ENCODE peak calls at places on chromosome 5, in nine cellular contexts. One of them, this sample, is unnamed.

GRCh38 chr5:6729400-6730310 is 16.4 kb downstream of the TENT4A start:
- DNase-seq in GM23338: no peak
- DNase-seq in Panc1: no peak
- DNase-seq in OCI-LY7: peak
- DNase-seq in fibroblast of lung: no peak
- DNase-seq in A673: peak
- DNase-seq in ovary: no peak
- DNase-seq in HepG2: no peak
- DNase-seq in CD8-positive, alpha-beta T cell: no peak
- DNase-seq in this sample: no peak

GRCh38 chr5:135810188-135810943 is 24.1 kb upstream of the SLC25A48 start:
- DNase-seq in HepG2: no peak
- DNase-seq in OCI-LY7: no peak
- DNase-seq in Panc1: no peak
- DNase-seq in GM23338: no peak
- DNase-seq in A673: peak
- DNase-seq in fibroblast of lung: no peak
- DNase-seq in ovary: no peak
- DNase-seq in CD8-positive, alpha-beta T cell: no peak
- DNase-seq in this sample: no peak

GRCh38 chr5:59709833-59710232 is 183.7 kb downstream of the PDE4D start:
- DNase-seq in CD8-positive, alpha-beta T cell: no peak
- DNase-seq in A673: peak
- DNase-seq in OCI-LY7: no peak
- DNase-seq in HepG2: no peak
- DNase-seq in fibroblast of lung: peak
- DNase-seq in Panc1: no peak
- DNase-seq in GM23338: no peak
- DNase-seq in ovary: no peak
- DNase-seq in this sample: no peak

GRCh38 chr5:54825005-54825404 is 160.4 kb downstream of the ESM1 start:
- DNase-seq in ovary: no peak
- DNase-seq in fibroblast of lung: peak
- DNase-seq in HepG2: no peak
- DNase-seq in Panc1: no peak
- DNase-seq in CD8-positive, alpha-beta T cell: no peak
- DNase-seq in A673: no peak
- DNase-seq in OCI-LY7: no peak
- DNase-seq in GM23338: no peak
- DNase-seq in this sample: no peak

GRCh38 chr5:160390787-160391696 is 8.8 kb downstream of the FAM200C start:
- DNase-seq in CD8-positive, alpha-beta T cell: no peak
- DNase-seq in ovary: no peak
- DNase-seq in HepG2: peak
- DNase-seq in A673: peak
- DNase-seq in Panc1: no peak
- DNase-seq in GM23338: peak
- DNase-seq in OCI-LY7: peak
- DNase-seq in fibroblast of lung: peak
- DNase-seq in this sample: no peak

GRCh38 chr5:163809480-163809879 is 304.1 kb downstream of the MAT2B start:
- DNase-seq in Panc1: no peak
- DNase-seq in ovary: no peak
- DNase-seq in OCI-LY7: peak
- DNase-seq in HepG2: no peak
- DNase-seq in CD8-positive, alpha-beta T cell: no peak
- DNase-seq in fibroblast of lung: peak
- DNase-seq in GM23338: no peak
- DNase-seq in A673: no peak
- DNase-seq in this sample: no peak

GRCh38 chr5:9888517-9888916 is 258.4 kb upstream of the TAS2R1 start:
- DNase-seq in CD8-positive, alpha-beta T cell: no peak
- DNase-seq in HepG2: no peak
- DNase-seq in Panc1: no peak
- DNase-seq in ovary: no peak
- DNase-seq in OCI-LY7: no peak
- DNase-seq in GM23338: no peak
- DNase-seq in fibroblast of lung: peak
- DNase-seq in A673: no peak
- DNase-seq in this sample: no peak

GRCh38 chr5:139668924-139669680 is 21.0 kb downstream of the CXXC5 start:
- DNase-seq in HepG2: no peak
- DNase-seq in Panc1: no peak
- DNase-seq in GM23338: no peak
- DNase-seq in ovary: no peak
- DNase-seq in fibroblast of lung: no peak
- DNase-seq in A673: no peak
- DNase-seq in OCI-LY7: peak
- DNase-seq in CD8-positive, alpha-beta T cell: no peak
- DNase-seq in this sample: no peak

GRCh38 chr5:140107312-140108092 is 6.4 kb upstream of the PURA start:
- DNase-seq in OCI-LY7: peak
- DNase-seq in ovary: peak
- DNase-seq in GM23338: peak
- DNase-seq in CD8-positive, alpha-beta T cell: peak
- DNase-seq in HepG2: peak
- DNase-seq in fibroblast of lung: peak
- DNase-seq in A673: peak
- DNase-seq in Panc1: no peak
- DNase-seq in this sample: peak

GRCh38 chr5:84086517-84086916 is 298.2 kb downstream of the EDIL3 start:
- DNase-seq in Panc1: no peak
- DNase-seq in CD8-positive, alpha-beta T cell: no peak
- DNase-seq in A673: no peak
- DNase-seq in OCI-LY7: no peak
- DNase-seq in fibroblast of lung: no peak
- DNase-seq in GM23338: no peak
- DNase-seq in HepG2: no peak
- DNase-seq in ovary: no peak
- DNase-seq in this sample: no peak

GRCh38 chr5:170097934-170098333 is 7.8 kb upstream of the FOXI1 start:
- DNase-seq in GM23338: peak
- DNase-seq in Panc1: no peak
- DNase-seq in fibroblast of lung: no peak
- DNase-seq in A673: no peak
- DNase-seq in OCI-LY7: no peak
- DNase-seq in HepG2: no peak
- DNase-seq in CD8-positive, alpha-beta T cell: no peak
- DNase-seq in ovary: no peak
- DNase-seq in this sample: no peak

GRCh38 chr5:75744355-75744754 is 27.1 kb upstream of the POC5 start:
- DNase-seq in A673: no peak
- DNase-seq in CD8-positive, alpha-beta T cell: no peak
- DNase-seq in OCI-LY7: no peak
- DNase-seq in ovary: no peak
- DNase-seq in GM23338: no peak
- DNase-seq in Panc1: no peak
- DNase-seq in HepG2: no peak
- DNase-seq in fibroblast of lung: no peak
- DNase-seq in this sample: no peak
- H3K4me3 ChIP-seq in A673: no peak
- H3K4me3 ChIP-seq in CD8-positive, alpha-beta T cell: no peak
- H3K4me3 ChIP-seq in OCI-LY7: no peak
- H3K4me3 ChIP-seq in ovary: no peak
- H3K4me3 ChIP-seq in GM23338: no peak
- H3K4me3 ChIP-seq in Panc1: no peak
- H3K4me3 ChIP-seq in HepG2: no peak
- H3K4me3 ChIP-seq in fibroblast of lung: no peak
- H3K4me3 ChIP-seq in this sample: no peak

GRCh38 chr5:151296974-151297373 is 6.6 kb downstream of the SLC36A3 start:
- DNase-seq in CD8-positive, alpha-beta T cell: no peak
- DNase-seq in fibroblast of lung: no peak
- DNase-seq in ovary: no peak
- DNase-seq in HepG2: no peak
- DNase-seq in Panc1: no peak
- DNase-seq in OCI-LY7: no peak
- DNase-seq in A673: no peak
- DNase-seq in GM23338: no peak
- DNase-seq in this sample: no peak

GRCh38 chr5:151296478-151296830 is 7.1 kb downstream of the SLC36A3 start:
- DNase-seq in HepG2: no peak
- DNase-seq in fibroblast of lung: no peak
- DNase-seq in GM23338: no peak
- DNase-seq in ovary: no peak
- DNase-seq in OCI-LY7: no peak
- DNase-seq in A673: no peak
- DNase-seq in Panc1: no peak
- DNase-seq in CD8-positive, alpha-beta T cell: no peak
- DNase-seq in this sample: no peak

GRCh38 chr5:151295801-151296477 is 7.6 kb downstream of the SLC36A3 start:
- DNase-seq in GM23338: no peak
- DNase-seq in fibroblast of lung: no peak
- DNase-seq in HepG2: no peak
- DNase-seq in ovary: no peak
- DNase-seq in Panc1: no peak
- DNase-seq in OCI-LY7: no peak
- DNase-seq in A673: no peak
- DNase-seq in CD8-positive, alpha-beta T cell: no peak
- DNase-seq in this sample: no peak

GRCh38 chr5:151293624-151294023 is 9.9 kb downstream of the SLC36A3 start:
- DNase-seq in ovary: no peak
- DNase-seq in A673: no peak
- DNase-seq in GM23338: peak
- DNase-seq in HepG2: no peak
- DNase-seq in CD8-positive, alpha-beta T cell: no peak
- DNase-seq in OCI-LY7: no peak
- DNase-seq in Panc1: no peak
- DNase-seq in fibroblast of lung: no peak
- DNase-seq in this sample: no peak

DNA sequence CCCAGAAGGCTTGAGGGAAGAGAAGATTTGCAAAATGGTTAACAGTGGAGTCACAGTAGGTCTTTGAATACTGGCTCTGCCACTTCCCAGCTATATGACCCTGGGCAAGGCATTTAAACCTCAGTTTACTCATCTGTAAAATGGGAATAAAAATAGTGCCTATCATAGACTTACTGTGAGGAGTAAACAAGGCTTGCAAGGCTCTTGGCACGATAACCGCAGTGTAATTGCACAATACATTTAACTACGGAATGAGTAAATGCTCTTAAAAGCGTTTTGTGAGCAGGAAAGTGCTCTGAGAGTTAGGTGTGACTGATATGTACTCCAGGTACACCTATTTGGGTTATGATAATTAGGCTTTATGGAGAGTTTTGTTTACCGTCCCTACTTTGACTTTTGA is 8.4 kb downstream of the SLC36A3 start:
- DNase-seq in HepG2: no peak
- DNase-seq in Panc1: no peak
- DNase-seq in GM23338: no peak
- DNase-seq in A673: no peak
- DNase-seq in ovary: no peak
- DNase-seq in fibroblast of lung: peak
- DNase-seq in OCI-LY7: no peak
- DNase-seq in CD8-positive, alpha-beta T cell: no peak
- DNase-seq in this sample: no peak
- TF ChIP-seq CTCF in HepG2: no peak
- TF ChIP-seq CTCF in Panc1: no peak
- TF ChIP-seq CTCF in GM23338: no peak
- TF ChIP-seq CTCF in A673: no peak
- TF ChIP-seq CTCF in ovary: no peak
- TF ChIP-seq CTCF in fibroblast of lung: no peak
- TF ChIP-seq CTCF in OCI-LY7: no peak
- TF ChIP-seq CTCF in CD8-positive, alpha-beta T cell: no peak
- TF ChIP-seq CTCF in this sample: no peak

GRCh38 chr5:177508217-177508611 is 1.4 kb downstream of the DOK3 start:
- DNase-seq in ovary: no peak
- DNase-seq in fibroblast of lung: no peak
- DNase-seq in A673: no peak
- DNase-seq in HepG2: no peak
- DNase-seq in GM23338: no peak
- DNase-seq in CD8-positive, alpha-beta T cell: no peak
- DNase-seq in OCI-LY7: peak
- DNase-seq in Panc1: no peak
- DNase-seq in this sample: no peak

GRCh38 chr5:177509991-177510566 is 453 bp upstream of the DOK3 start:
- DNase-seq in Panc1: no peak
- DNase-seq in A673: no peak
- DNase-seq in GM23338: no peak
- DNase-seq in OCI-LY7: peak
- DNase-seq in ovary: no peak
- DNase-seq in HepG2: no peak
- DNase-seq in CD8-positive, alpha-beta T cell: no peak
- DNase-seq in fibroblast of lung: no peak
- DNase-seq in this sample: no peak

GRCh38 chr5:177509361-177509951 is at the start of gene DOK3:
- DNase-seq in ovary: no peak
- DNase-seq in A673: no peak
- DNase-seq in GM23338: peak
- DNase-seq in HepG2: no peak
- DNase-seq in Panc1: no peak
- DNase-seq in fibroblast of lung: no peak
- DNase-seq in OCI-LY7: peak
- DNase-seq in CD8-positive, alpha-beta T cell: no peak
- DNase-seq in this sample: no peak

GRCh38 chr5:177507596-177508216 is 1.9 kb downstream of the DOK3 start:
- DNase-seq in ovary: no peak
- DNase-seq in HepG2: no peak
- DNase-seq in CD8-positive, alpha-beta T cell: no peak
- DNase-seq in GM23338: no peak
- DNase-seq in Panc1: no peak
- DNase-seq in OCI-LY7: peak
- DNase-seq in A673: no peak
- DNase-seq in fibroblast of lung: no peak
- DNase-seq in this sample: no peak

DNA sequence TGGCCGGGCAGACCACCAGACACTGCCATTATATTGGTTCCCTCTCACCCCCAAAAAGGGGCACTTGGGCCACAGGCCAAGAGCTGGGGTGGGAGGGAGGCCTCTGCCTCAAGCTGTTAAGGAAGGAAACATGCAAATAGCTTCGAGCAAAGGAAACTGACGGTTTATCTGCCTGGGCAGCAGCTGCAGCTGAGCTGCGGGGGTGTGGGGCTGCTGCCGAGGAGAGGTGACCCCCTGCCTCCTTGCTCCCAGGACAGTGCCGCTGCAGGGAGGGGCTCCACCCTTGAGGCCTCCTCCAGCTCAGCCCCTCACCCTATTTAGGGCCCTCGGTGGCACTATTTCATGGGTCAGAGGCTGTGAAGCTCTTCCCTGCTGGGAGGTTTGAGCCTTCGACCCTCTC is 789 bp downstream of the DOK3 start:
- DNase-seq in HepG2: no peak
- DNase-seq in CD8-positive, alpha-beta T cell: no peak
- DNase-seq in fibroblast of lung: no peak
- DNase-seq in A673: no peak
- DNase-seq in GM23338: no peak
- DNase-seq in OCI-LY7: peak
- DNase-seq in ovary: no peak
- DNase-seq in Panc1: no peak
- DNase-seq in this sample: no peak
- H3K4me3 ChIP-seq in HepG2: no peak
- H3K4me3 ChIP-seq in CD8-positive, alpha-beta T cell: no peak
- H3K4me3 ChIP-seq in fibroblast of lung: no peak
- H3K4me3 ChIP-seq in A673: no peak
- H3K4me3 ChIP-seq in GM23338: no peak
- H3K4me3 ChIP-seq in OCI-LY7: peak
- H3K4me3 ChIP-seq in ovary: no peak
- H3K4me3 ChIP-seq in Panc1: no peak
- H3K4me3 ChIP-seq in this sample: no peak

DNA sequence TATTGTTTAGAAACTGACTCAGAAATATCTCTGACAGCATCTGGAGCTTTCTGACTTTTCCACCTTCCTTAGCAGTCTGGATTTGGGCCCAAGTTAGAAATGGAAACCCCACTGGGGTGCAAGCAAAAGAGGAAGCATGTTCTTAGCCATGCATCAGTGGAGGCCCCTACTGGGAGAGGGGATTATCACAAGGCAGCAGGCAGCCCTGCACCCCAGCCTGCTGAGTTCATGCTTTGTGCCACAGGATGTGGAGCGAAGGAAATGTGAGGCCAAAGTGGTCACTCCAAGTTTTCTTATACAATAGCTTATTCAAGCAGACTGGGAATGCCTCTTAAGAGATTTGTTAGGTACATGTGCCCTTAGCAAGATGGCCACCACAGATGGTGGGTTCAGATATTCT is 146.4 kb upstream of the TLX3 start:
- DNase-seq in fibroblast of lung: peak
- DNase-seq in OCI-LY7: no peak
- DNase-seq in HepG2: no peak
- DNase-seq in Panc1: no peak
- DNase-seq in ovary: no peak
- DNase-seq in GM23338: peak
- DNase-seq in A673: peak
- DNase-seq in CD8-positive, alpha-beta T cell: no peak
- DNase-seq in this sample: no peak
- TF ChIP-seq CTCF in fibroblast of lung: peak
- TF ChIP-seq CTCF in OCI-LY7: peak
- TF ChIP-seq CTCF in HepG2: peak
- TF ChIP-seq CTCF in Panc1: peak
- TF ChIP-seq CTCF in ovary: no peak
- TF ChIP-seq CTCF in GM23338: peak
- TF ChIP-seq CTCF in A673: peak
- TF ChIP-seq CTCF in CD8-positive, alpha-beta T cell: no peak
- TF ChIP-seq CTCF in this sample: peak

This sample was measured in retinal pigment epithelial cell.